ENCODE peak calls at places on chromosomes 5 and 9, in eight cellular contexts. S is heart right ventricle, N is cardiac muscle cell, P is LNCaP clone FGC, A is astrocyte of the spinal cord, I is dorsolateral prefrontal cortex, E is colonic mucosa, F is mesothelial cell of epicardium. Z is an unnamed sample.

GRCh38 chr9:7209051-7209450 is 451.3 kb downstream of the KDM4C start:
- DNase-seq in S (no peak), N (no peak), P (no peak), A (no peak), I (no peak), E (no peak), F (no peak), Z (no peak)

GRCh38 chr5:174235226-174235992 is 189.9 kb downstream of the NSG2 start:
- DNase-seq in S (no peak), N (no peak), P (no peak), A (peak), I (no peak), E (no peak), F (no peak), Z (no peak)

GRCh38 chr5:68149189-68149588 is 66.4 kb upstream of the PIK3R1 start:
- DNase-seq in S (no peak), N (peak), P (no peak), A (peak), I (no peak), E (no peak), F (no peak), Z (no peak)

GRCh38 chr5:1834022-1834551 is 32.9 kb downstream of the NDUFS6 start:
- DNase-seq in S (no peak), N (no peak), P (no peak), A (no peak), I (no peak), E (no peak), F (no peak), Z (no peak)

GRCh38 chr9:87855061-87855460 is 27.6 kb upstream of the SPATA31E1 start:
- DNase-seq in S (no peak), N (no peak), P (no peak), A (no peak), I (no peak), E (no peak), F (no peak), Z (no peak)

GRCh38 chr5:53478411-53479044 is 1.9 kb upstream of the FST start:
- DNase-seq in S (peak), N (peak), P (no peak), A (peak), I (no peak), E (peak), F (no peak), Z (no peak)

GRCh38 chr5:100902406-100903035 is 561 bp downstream of the ST8SIA4 start:
- DNase-seq in S (no peak), N (no peak), P (no peak), A (peak), I (no peak), E (peak), F (no peak), Z (no peak)

GRCh38 chr5:16965581-16965980 is 29.5 kb upstream of the MYO10 start:
- DNase-seq in S (no peak), N (no peak), P (no peak), A (no peak), I (no peak), E (no peak), F (no peak), Z (no peak)

GRCh38 chr9:89718635-89719034 is 113.8 kb downstream of the GADD45G start:
- DNase-seq in S (no peak), N (no peak), P (no peak), A (no peak), I (no peak), E (no peak), F (no peak), Z (no peak)

GRCh38 chr5:6722015-6722414 is 8.8 kb downstream of the TENT4A start:
- DNase-seq in S (no peak), N (peak), P (no peak), A (peak), I (no peak), E (no peak), F (no peak), Z (peak)

GRCh38 chr5:57341380-57341979 is 141.1 kb downstream of the ACTBL2 start:
- DNase-seq in S (no peak), N (peak), P (no peak), A (no peak), I (no peak), E (no peak), F (no peak), Z (no peak)

GRCh38 chr9:82513242-82513750 is 524.7 kb downstream of the SPATA31D1 start:
- DNase-seq in S (no peak), N (peak), P (no peak), A (peak), I (no peak), E (no peak), F (no peak), Z (no peak)

GRCh38 chr5:82314964-82315728 is 37.0 kb upstream of the RPS23 start:
- DNase-seq in S (no peak), N (peak), P (no peak), A (peak), I (no peak), E (no peak), F (no peak), Z (no peak)

GRCh38 chr5:141597394-141597793 is 21.4 kb downstream of the DIAPH1 start:
- DNase-seq in S (no peak), N (no peak), P (no peak), A (no peak), I (no peak), E (no peak), F (no peak), Z (no peak)

GRCh38 chr5:141359790-141360426 is at the start of gene PCDHGB2:
- DNase-seq in S (no peak), N (peak), P (no peak), A (peak), I (no peak), E (no peak), F (no peak), Z (no peak)

DNA sequence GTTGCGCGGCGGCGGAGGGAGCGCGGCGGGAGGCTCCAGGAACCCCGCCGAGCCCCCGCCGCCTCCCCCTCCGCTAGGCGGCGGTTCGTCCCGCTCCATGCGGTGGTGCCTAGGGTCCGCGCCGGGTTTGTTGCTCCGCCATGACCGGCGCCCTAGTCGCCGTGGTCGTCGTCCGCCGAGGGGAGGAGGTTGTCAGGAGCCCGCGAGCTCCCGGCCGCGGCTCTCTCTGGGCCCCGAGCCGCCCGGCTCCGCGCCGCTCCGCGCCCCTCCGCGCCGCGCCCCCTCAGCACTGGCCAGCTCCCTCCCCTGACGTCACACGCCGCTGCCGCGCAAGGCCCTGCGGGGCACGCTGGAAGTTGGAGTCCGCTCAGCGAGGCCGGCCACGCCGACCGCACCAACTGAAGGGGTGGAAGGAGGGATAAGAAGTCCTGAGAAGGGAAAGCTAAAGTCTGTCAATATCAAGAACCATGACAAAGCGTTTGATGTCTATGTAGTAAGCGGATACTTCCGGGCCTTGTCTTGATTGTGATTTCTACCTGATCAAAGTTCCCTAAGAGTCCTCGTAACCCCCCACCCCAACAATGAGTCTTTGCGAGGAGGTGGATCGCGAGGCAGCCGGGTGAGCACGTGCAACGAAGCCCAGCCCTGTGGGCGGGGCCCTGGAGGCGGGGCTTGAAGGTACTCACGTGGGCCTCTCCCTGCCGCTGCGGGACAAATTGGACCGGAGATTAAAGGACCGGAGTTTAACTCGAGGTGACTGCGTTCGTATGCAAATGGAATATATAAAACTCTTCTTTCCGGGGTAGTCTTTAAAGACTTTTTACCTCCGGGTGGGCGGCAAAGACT is at the start of gene NR6A1:
- DNase-seq in S (peak), N (peak), P (peak), A (peak), I (peak), E (peak), F (peak), Z (peak)
- TF ChIP-seq CTCF in S (peak), N (no peak), P (peak), A (peak), I (no peak), E (no peak), F (peak), Z (peak)

GRCh38 chr9:121700165-121700830 is 48.9 kb downstream of the DAB2IP start:
- DNase-seq in S (peak), N (peak), P (peak), A (peak), I (no peak), E (peak), F (no peak), Z (no peak)
- TF ChIP-seq CTCF in S (peak), N (peak), P (peak), A (peak), I (peak), E (peak), F (no peak), Z (peak)

DNA sequence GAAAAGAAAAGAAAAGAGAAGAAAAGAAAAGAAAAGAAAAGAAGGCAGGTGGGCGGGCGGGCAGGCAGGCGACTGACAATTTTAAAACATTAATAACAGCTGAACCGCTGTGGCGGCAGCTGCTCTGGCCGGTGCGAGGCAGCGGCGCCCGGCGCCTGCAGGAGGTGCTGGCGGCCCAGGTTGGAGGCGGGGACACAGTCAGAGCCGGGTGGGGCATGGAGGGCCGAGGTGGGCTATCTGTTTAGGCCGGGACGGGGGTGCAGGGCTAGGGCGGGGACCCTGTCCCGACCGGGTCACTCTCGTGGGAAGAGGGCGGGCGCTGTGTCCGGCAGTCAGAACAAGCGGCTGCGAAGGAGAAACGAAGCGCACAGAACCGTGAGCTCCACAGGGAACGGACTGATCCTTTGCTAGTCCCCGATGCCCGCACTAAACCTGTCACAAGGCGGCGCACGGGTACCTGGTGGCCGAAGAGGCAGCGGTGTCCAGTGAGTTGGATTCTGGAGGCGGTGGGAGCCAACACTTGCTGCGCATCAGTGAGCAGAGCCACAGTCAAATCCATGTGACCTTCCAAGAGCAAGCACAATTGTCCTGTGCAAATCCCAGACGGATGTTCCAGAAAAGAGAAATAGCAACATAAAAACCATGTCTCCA is 13.6 kb upstream of the ALDOB start:
- DNase-seq in S (peak), N (peak), P (peak), A (peak), I (peak), E (peak), F (peak), Z (peak)
- TF ChIP-seq CTCF in S (peak), N (peak), P (peak), A (peak), I (peak), E (peak), F (peak), Z (peak)

GRCh38 chr9:107141967-107142366 is 141.1 kb upstream of the RAD23B start:
- DNase-seq in S (no peak), N (peak), P (no peak), A (peak), I (no peak), E (no peak), F (no peak), Z (no peak)
- TF ChIP-seq CTCF in S (peak), N (peak), P (peak), A (peak), I (no peak), E (no peak), F (no peak), Z (peak)

DNA sequence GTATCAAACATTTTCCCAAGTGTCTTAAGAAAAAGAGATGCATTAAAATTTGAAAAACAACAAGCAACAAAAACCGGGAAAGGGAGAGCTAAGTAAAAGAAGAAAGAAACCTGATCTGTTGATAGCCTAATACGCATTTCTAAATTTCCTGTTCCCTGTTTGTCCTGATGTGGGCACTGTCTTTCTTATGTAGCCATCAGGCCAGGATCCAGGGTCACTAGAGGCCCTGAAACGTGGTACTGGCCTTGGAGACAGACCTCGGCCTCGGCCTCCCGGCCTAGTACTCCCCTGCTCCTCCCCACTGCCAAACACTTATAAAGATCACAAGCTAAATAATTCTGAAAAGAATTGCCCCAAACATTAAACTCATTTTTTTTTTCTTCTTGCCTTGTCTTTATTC is 547.2 kb downstream of the IRX1 start:
- DNase-seq in S (no peak), N (no peak), P (no peak), A (no peak), I (no peak), E (no peak), F (no peak), Z (no peak)
- TF ChIP-seq CTCF in S (no peak), N (no peak), P (no peak), A (no peak), I (no peak), E (no peak), F (no peak), Z (peak)

GRCh38 chr9:18060304-18060934 is 413.5 kb upstream of the ADAMTSL1 start:
- DNase-seq in S (no peak), N (peak), P (no peak), A (no peak), I (no peak), E (no peak), F (no peak), Z (no peak)
- TF ChIP-seq CTCF in S (peak), N (peak), P (peak), A (peak), I (no peak), E (peak), F (peak), Z (peak)

GRCh38 chr5:5613261-5613990 is 190.9 kb downstream of the ICE1 start:
- DNase-seq in S (no peak), N (no peak), P (no peak), A (no peak), I (no peak), E (no peak), F (no peak), Z (no peak)
- TF ChIP-seq CTCF in S (no peak), N (no peak), P (no peak), A (no peak), I (no peak), E (no peak), F (no peak), Z (no peak)

GRCh38 chr5:103035701-103036100 is 84.2 kb downstream of the GIN1 start:
- DNase-seq in S (no peak), N (no peak), P (no peak), A (no peak), I (no peak), E (no peak), F (no peak), Z (no peak)

GRCh38 chr5:103036601-103037000 is 83.3 kb downstream of the GIN1 start:
- DNase-seq in S (no peak), N (peak), P (no peak), A (no peak), I (no peak), E (no peak), F (no peak), Z (no peak)

GRCh38 chr5:103037673-103038455 is 82.1 kb downstream of the GIN1 start:
- DNase-seq in S (no peak), N (no peak), P (no peak), A (no peak), I (no peak), E (no peak), F (no peak), Z (no peak)

DNA sequence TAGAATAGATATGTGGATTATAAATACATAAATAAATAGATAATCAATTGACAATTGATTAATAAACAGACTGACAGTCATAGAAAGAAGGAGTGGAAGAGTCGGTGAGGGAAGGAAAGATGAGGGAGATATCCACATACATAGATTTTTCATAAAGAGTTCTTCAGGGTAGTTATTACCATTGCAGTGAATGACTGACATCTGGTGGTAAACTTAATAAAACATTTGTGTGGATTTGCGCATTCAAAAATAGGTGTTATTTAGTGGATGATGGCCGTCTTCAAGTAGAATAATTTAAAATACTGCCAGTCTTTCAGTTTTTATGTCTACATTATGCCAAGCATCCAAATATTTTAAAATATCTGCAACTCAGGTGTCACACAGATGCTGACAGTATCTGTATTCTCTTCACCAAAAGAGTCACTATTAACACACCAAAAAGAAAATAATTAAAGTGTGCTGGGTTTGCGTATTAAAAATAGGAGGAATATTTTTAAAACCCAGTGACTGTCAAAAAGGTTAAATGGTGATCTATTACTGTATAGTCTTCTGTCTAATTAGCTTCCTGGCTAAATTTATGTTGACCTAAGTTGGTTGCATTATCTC is 78.8 kb downstream of the GIN1 start:
- DNase-seq in S (no peak), N (peak), P (peak), A (peak), I (no peak), E (no peak), F (no peak), Z (no peak)
- TF ChIP-seq CTCF in S (peak), N (peak), P (peak), A (peak), I (peak), E (peak), F (no peak), Z (peak)

DNA sequence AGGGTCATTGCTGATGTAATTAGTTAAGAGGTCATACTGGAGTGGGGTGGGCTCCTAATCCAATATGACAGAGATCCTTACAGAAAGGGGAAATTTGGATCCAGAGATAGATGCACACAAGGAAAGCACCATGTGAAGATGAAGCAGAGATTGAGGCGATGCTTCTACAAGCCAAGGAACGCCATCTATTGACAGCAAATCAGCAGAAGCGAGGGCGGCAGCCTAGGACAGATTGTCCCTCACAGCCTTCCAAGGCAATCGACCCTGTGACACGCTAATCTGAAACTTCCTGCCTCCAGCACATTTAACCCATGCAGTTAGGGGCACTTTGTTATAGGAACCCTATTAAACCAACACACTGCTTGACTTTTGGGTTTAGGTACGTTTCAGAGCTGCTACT is 285.1 kb upstream of the DAP start:
- DNase-seq in S (no peak), N (no peak), P (no peak), A (no peak), I (peak), E (no peak), F (no peak), Z (no peak)
- TF ChIP-seq CTCF in S (no peak), N (no peak), P (peak), A (no peak), I (peak), E (no peak), F (no peak), Z (no peak)

Z was measured in type B pancreatic cell.